ENCODE peak calls at places on chromosomes 3 and 15, in six cellular contexts. D, E, K, C, J and L are unnamed samples.

GRCh38 chr3:128236667-128237066 is 83.4 kb downstream of the EEFSEC start:
- DNase-seq in E (no peak), J (no peak), K (no peak), D (peak; percentile 16), C (no peak), L (no peak)

GRCh38 chr3:172982731-172983364 is 158.2 kb downstream of the SPATA16 start:
- DNase-seq in C (no peak), D (no peak), E (no peak), J (no peak), K (peak; percentile 9), L (no peak)

GRCh38 chr3:64848127-64848526 is 160.3 kb upstream of the ADAMTS9 start:
- DNase-seq in D (no peak), C (no peak), E (no peak), J (no peak), K (no peak), L (no peak)

GRCh38 chr15:58410353-58410752 is 21.4 kb upstream of the LIPC start:
- DNase-seq in C (peak; percentile 12), J (no peak), D (no peak), K (peak; percentile 30), E (no peak), L (no peak)

GRCh38 chr15:63203451-63204090 is 14.2 kb downstream of the RAB8B start:
- DNase-seq in C (no peak), J (no peak), K (peak; percentile 44), E (peak; percentile 62), D (no peak), L (no peak)

GRCh38 chr15:56249080-56249479 is 5.4 kb upstream of the RFX7 start:
- DNase-seq in E (no peak), D (peak; percentile 23), J (no peak), C (no peak), K (peak; percentile 64), L (peak; percentile 59)

GRCh38 chr15:26891448-26891881 is 24.6 kb downstream of the GABRA5 start:
- DNase-seq in E (peak; percentile 50), C (peak; percentile 4), J (peak; percentile 90), K (peak; percentile 43), D (peak; percentile 88), L (peak; percentile 95)

GRCh38 chr3:115072265-115073008 is 74.7 kb downstream of the ZBTB20 start:
- DNase-seq in D (no peak), C (no peak), E (no peak), J (no peak), K (peak; percentile 48), L (no peak)

GRCh38 chr3:51622402-51622801 is 48.6 kb upstream of the TEX264 start:
- DNase-seq in C (no peak), J (no peak), E (no peak), D (no peak), K (no peak), L (no peak)

GRCh38 chr15:52649686-52650085 is 29.5 kb downstream of the ATOSA start:
- DNase-seq in K (no peak), E (no peak), C (no peak), D (no peak), J (no peak), L (no peak)

GRCh38 chr3:126782554-126782953 is 78.5 kb downstream of the CHCHD6 start:
- DNase-seq in E (no peak), K (peak; percentile 86), J (no peak), C (no peak), D (no peak), L (no peak)

GRCh38 chr3:150248116-150248864 is 159.8 kb upstream of the TSC22D2 start:
- DNase-seq in E (no peak), J (no peak), K (peak; percentile 90), C (no peak), D (no peak), L (no peak)

GRCh38 chr15:58903232-58903631 is 30.2 kb downstream of the SLTM start:
- DNase-seq in D (no peak), E (no peak), C (no peak), J (no peak), K (no peak), L (no peak)

GRCh38 chr3:192122832-192123594 is 604.3 kb downstream of the FGF12 start:
- DNase-seq in K (no peak), D (no peak), E (no peak), J (no peak), C (no peak), L (no peak)

GRCh38 chr3:128554100-128554464 is 61.1 kb upstream of the GATA2 start:
- DNase-seq in D (no peak), K (peak; percentile 19), E (no peak), C (no peak), J (no peak), L (peak; percentile 70)

GRCh38 chr3:113754486-113755159 is 7.8 kb downstream of the ATP6V1A start:
- DNase-seq in C (no peak), K (no peak), E (no peak), J (no peak), D (no peak), L (no peak)

GRCh38 chr3:38582316-38582715 is 67.2 kb downstream of the SCN5A start:
- DNase-seq in E (no peak), D (no peak), J (no peak), K (no peak), C (no peak), L (peak; percentile 67)

GRCh38 chr3:188554404-188554803 is 400.4 kb downstream of the LPP start:
- DNase-seq in D (no peak), K (peak; percentile 28), E (no peak), C (no peak), J (no peak), L (no peak)

GRCh38 chr3:105459566-105460290 is 93.0 kb downstream of the ALCAM start:
- DNase-seq in K (peak; percentile 21), J (no peak), E (no peak), D (no peak), C (no peak), L (no peak)

GRCh38 chr15:94894056-94894455 is 662.7 kb downstream of the MCTP2 start:
- DNase-seq in C (no peak), K (no peak), J (no peak), E (no peak), D (no peak), L (no peak)

GRCh38 chr3:10806001-10806400 is 10.0 kb upstream of the SLC6A11 start:
- DNase-seq in K (no peak), C (no peak), J (no peak), D (peak; percentile 75), E (no peak), L (no peak)

GRCh38 chr3:106844638-106845037 is 532.6 kb upstream of the CCDC54 start:
- DNase-seq in E (no peak), K (no peak), J (no peak), C (no peak), D (no peak), L (no peak)

GRCh38 chr15:29880341-29880740 is 58.1 kb upstream of the TJP1 start:
- DNase-seq in D (no peak), J (no peak), K (no peak), C (no peak), E (no peak), L (no peak)

GRCh38 chr3:143207338-143207961 is 87.9 kb downstream of the CHST2 start:
- DNase-seq in C (no peak), D (no peak), K (peak; percentile 64), E (peak; percentile 84), J (no peak), L (no peak)

GRCh38 chr3:45105855-45106655 is 40.1 kb downstream of the CDCP1 start:
- DNase-seq in E (no peak), K (peak; percentile 96), J (no peak), D (no peak), C (peak; percentile 75), L (no peak)

GRCh38 chr3:194870394-194871110 is 184.9 kb downstream of the FAM43A start:
- DNase-seq in K (peak; percentile 43), J (no peak), E (no peak), C (no peak), D (peak; percentile 54), L (no peak)

GRCh38 chr3:42165211-42165610 is 74.1 kb downstream of the TRAK1 start:
- DNase-seq in J (no peak), D (no peak), C (no peak), E (no peak), K (no peak), L (no peak)

GRCh38 chr15:88391700-88392099 is 75.5 kb downstream of the MRPL46 start:
- DNase-seq in D (no peak), E (no peak), C (no peak), J (no peak), K (no peak), L (no peak)

GRCh38 chr3:109803274-109803673 is 465.9 kb upstream of the DPPA4 start:
- DNase-seq in D (no peak), K (peak; percentile 3), J (no peak), C (no peak), E (no peak), L (peak; percentile 42)